ENCODE peak calls at places on chromosomes 5 and 9, in ten cellular contexts. F is CD8-positive, alpha-beta memory T cell; T is lung; P is foreskin fibroblast; Y is mammary epithelial cell; A is SJSA1; C is CD4-positive, alpha-beta memory T cell; G is Peyer's patch; S is cardiac fibroblast; H is lower leg skin. J is an unnamed sample.

GRCh38 chr9:15741015-15741414 is 188.2 kb downstream of the CCDC171 start:
- DNase-seq in G (no peak), T (no peak), H (no peak), Y (no peak), P (no peak), S (no peak), A (no peak), C (no peak), F (no peak), J (no peak)

GRCh38 chr9:17656889-17657288 is 78.0 kb downstream of the SH3GL2 start:
- DNase-seq in G (no peak), A (no peak), S (no peak), Y (no peak), H (no peak), T (no peak), F (no peak), P (no peak), C (no peak), J (no peak)

GRCh38 chr5:144567416-144567770 is 396.7 kb downstream of the KCTD16 start:
- DNase-seq in P (no peak), Y (no peak), F (no peak), S (no peak), T (no peak), C (no peak), G (no peak), A (no peak), H (no peak), J (no peak)

GRCh38 chr5:109874108-109874507 is 184.4 kb downstream of the MAN2A1 start:
- DNase-seq in F (no peak), P (no peak), H (no peak), Y (no peak), S (no peak), A (no peak), G (no peak), T (no peak), C (no peak), J (no peak)

GRCh38 chr5:3195991-3196390 is 399.6 kb upstream of the IRX1 start:
- DNase-seq in P (no peak), S (no peak), A (no peak), T (no peak), H (no peak), C (no peak), G (no peak), F (no peak), Y (no peak), J (no peak)

GRCh38 chr5:31963961-31964360 is 210.2 kb downstream of the GOLPH3 start:
- DNase-seq in A (no peak), G (no peak), T (no peak), F (no peak), C (no peak), Y (peak; percentile 72), H (no peak), S (no peak), P (no peak), J (no peak)

GRCh38 chr9:9881692-9882091 is 731.1 kb downstream of the PTPRD start:
- DNase-seq in Y (peak; percentile 61), P (no peak), H (no peak), G (no peak), T (no peak), F (no peak), C (no peak), S (no peak), A (no peak), J (no peak)

GRCh38 chr5:72063219-72063819 is 44.0 kb upstream of the MAP1B start:
- DNase-seq in F (no peak), Y (peak; percentile 8), A (no peak), P (no peak), S (peak; percentile 36), T (no peak), H (no peak), C (no peak), G (no peak), J (no peak)

GRCh38 chr9:109020581-109020980 is 7.3 kb upstream of the CTNNAL1 start:
- DNase-seq in A (no peak), T (no peak), P (no peak), Y (no peak), H (no peak), S (no peak), F (no peak), G (no peak), C (no peak), J (no peak)

GRCh38 chr9:28841795-28842194 is 1268.5 kb upstream of the C9orf72 start:
- DNase-seq in G (no peak), P (no peak), S (no peak), Y (no peak), F (no peak), A (no peak), C (no peak), T (no peak), H (no peak), J (no peak)
- H3K4me3 ChIP-seq in G (no peak overlapping the region), P (no peak overlapping the region), S (no peak overlapping the region), Y (no peak overlapping the region), F (no peak overlapping the region), A (no peak overlapping the region), C (no peak overlapping the region), T (no peak overlapping the region), H (no peak overlapping the region), J (no peak overlapping the region)

GRCh38 chr5:60488466-60489130 is 211.4 kb downstream of the DEPDC1B start:
- DNase-seq in Y (no peak), T (no peak), G (no peak), A (no peak), P (no peak), C (no peak), H (no peak), F (no peak), S (no peak), J (no peak)
- H3K4me3 ChIP-seq in Y (peak overlapping the region; percentile 54), T (no peak overlapping the region), G (peak overlapping the region; percentile 36), A (no peak overlapping the region), P (no peak overlapping the region), C (no peak overlapping the region), H (no peak overlapping the region), F (no peak overlapping the region), S (no peak overlapping the region), J (no peak overlapping the region)

DNA sequence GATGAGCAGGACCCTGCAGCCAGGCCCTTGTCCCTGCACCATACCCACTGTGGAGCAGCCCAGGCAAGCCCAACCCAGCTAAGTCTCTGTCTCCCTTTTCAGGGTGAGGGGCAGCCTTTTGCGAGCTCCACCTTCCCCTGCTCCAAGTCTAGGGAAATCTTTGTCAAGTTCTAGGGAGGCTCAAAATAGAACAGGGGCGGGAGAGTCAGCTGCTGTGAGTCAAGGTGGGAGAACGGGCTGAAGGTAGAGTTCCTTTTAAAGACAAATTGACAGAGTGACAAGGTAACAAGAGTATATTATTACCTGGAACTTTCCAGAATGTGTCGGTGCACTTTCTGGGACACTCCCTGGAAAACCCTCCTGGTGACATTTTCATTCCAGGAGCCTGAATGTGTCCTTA is 64.7 kb downstream of the KCNT1 start:
- DNase-seq in T (no peak), H (no peak), C (no peak), P (no peak), A (no peak), Y (no peak), S (no peak), G (no peak), F (no peak), J (no peak)
- H3K4me3 ChIP-seq in T (no peak overlapping the region), H (no peak overlapping the region), C (no peak overlapping the region), P (no peak overlapping the region), A (no peak overlapping the region), Y (no peak overlapping the region), S (no peak overlapping the region), G (no peak overlapping the region), F (no peak overlapping the region), J (no peak overlapping the region)

GRCh38 chr9:37342895-37343294 is 79.6 kb upstream of the GRHPR start:
- DNase-seq in H (no peak), T (no peak), S (no peak), Y (no peak), C (no peak), F (no peak), P (no peak), G (no peak), A (no peak), J (no peak)

GRCh38 chr9:37341704-37342103 is 80.8 kb upstream of the GRHPR start:
- DNase-seq in P (no peak), T (no peak), C (no peak), H (no peak), F (no peak), A (no peak), Y (no peak), S (no peak), G (no peak), J (no peak)

GRCh38 chr9:37343724-37344123 is 78.8 kb upstream of the GRHPR start:
- DNase-seq in Y (no peak), H (no peak), F (no peak), T (no peak), P (no peak), S (no peak), A (no peak), G (no peak), C (no peak), J (no peak)

GRCh38 chr9:37340961-37341360 is 81.5 kb upstream of the GRHPR start:
- DNase-seq in C (no peak), P (no peak), S (no peak), Y (no peak), T (no peak), A (no peak), H (no peak), G (no peak), F (no peak), J (no peak)

GRCh38 chr9:37342493-37342892 is 80.0 kb upstream of the GRHPR start:
- DNase-seq in T (no peak), S (no peak), G (no peak), A (no peak), H (no peak), F (no peak), Y (no peak), C (no peak), P (no peak), J (no peak)
- H3K4me3 ChIP-seq in T (no peak overlapping the region), S (no peak overlapping the region), G (no peak overlapping the region), A (no peak overlapping the region), H (no peak overlapping the region), F (no peak overlapping the region), Y (no peak overlapping the region), C (no peak overlapping the region), P (no peak overlapping the region), J (no peak overlapping the region)

GRCh38 chr5:179345429-179346321 is at the start of gene ADAMTS2:
- DNase-seq in G (no peak), H (peak; percentile 94), C (no peak), A (no peak), S (peak; percentile 75), P (peak; percentile 72), T (peak; percentile 41), F (no peak), Y (no peak), J (no peak)
- H3K4me3 ChIP-seq in G (peak within 1 kb of the TSS; percentile 65), H (peak within 1 kb of the TSS; percentile 49), C (no peak within 1 kb of the TSS), A (peak within 1 kb of the TSS; percentile 49), S (peak within 1 kb of the TSS; percentile 90), P (peak within 1 kb of the TSS; percentile 68), T (peak within 1 kb of the TSS; percentile 50), F (no peak within 1 kb of the TSS), Y (no peak within 1 kb of the TSS), J (no peak within 1 kb of the TSS)

J was measured in CD4-positive, CD25-positive, alpha-beta regulatory T cell.